ENCODE peak calls at places on chromosomes 3 and 15, in four cellular contexts. One of them, this sample, is unnamed.

GRCh38 chr3:171556574-171557145 is 96.5 kb upstream of the TNIK start:
- DNase-seq in GM12878: no peak
- DNase-seq in GM12891: no peak
- DNase-seq in K562: no peak
- DNase-seq in this sample: no peak

GRCh38 chr3:124558898-124559649 is 171.2 kb upstream of the UMPS start:
- DNase-seq in K562: no peak
- DNase-seq in GM12891: no peak
- DNase-seq in GM12878: no peak
- DNase-seq in this sample: no peak

GRCh38 chr3:183473969-183474368 is 45.5 kb upstream of the MCF2L2 start:
- DNase-seq in GM12878: no peak
- DNase-seq in K562: no peak
- DNase-seq in GM12891: no peak
- DNase-seq in this sample: no peak

GRCh38 chr3:140358696-140359095 is 319.2 kb upstream of the TRIM42 start:
- DNase-seq in GM12878: no peak
- DNase-seq in GM12891: no peak
- DNase-seq in K562: no peak
- DNase-seq in this sample: no peak

GRCh38 chr3:6099458-6100137 is 761.3 kb upstream of the GRM7 start:
- DNase-seq in GM12891: no peak
- DNase-seq in GM12878: no peak
- DNase-seq in K562: no peak
- DNase-seq in this sample: no peak

GRCh38 chr3:12503126-12503952 is 19.1 kb downstream of the TSEN2 start:
- DNase-seq in GM12891: no peak
- DNase-seq in GM12878: no peak
- DNase-seq in K562: no peak
- DNase-seq in this sample: peak

GRCh38 chr3:128588147-128588546 is 62.5 kb downstream of the RPN1 start:
- DNase-seq in K562: no peak
- DNase-seq in GM12878: no peak
- DNase-seq in GM12891: no peak
- DNase-seq in this sample: no peak

GRCh38 chr3:33062814-33063346 is 34.1 kb downstream of the GLB1 start:
- DNase-seq in GM12878: no peak
- DNase-seq in K562: no peak
- DNase-seq in GM12891: no peak
- DNase-seq in this sample: no peak

GRCh38 chr15:77568014-77568959 is 64.4 kb downstream of the LINGO1 start:
- DNase-seq in GM12878: no peak
- DNase-seq in K562: no peak
- DNase-seq in GM12891: no peak
- DNase-seq in this sample: no peak

GRCh38 chr3:174191380-174191779 is 667.8 kb upstream of the NAALADL2 start:
- DNase-seq in K562: no peak
- DNase-seq in GM12878: peak
- DNase-seq in GM12891: no peak
- DNase-seq in this sample: no peak

GRCh38 chr3:85007195-85008094 is 48.7 kb downstream of the CADM2 start:
- DNase-seq in GM12878: no peak
- DNase-seq in K562: no peak
- DNase-seq in GM12891: no peak
- DNase-seq in this sample: peak

GRCh38 chr15:81322708-81323253 is 1.2 kb downstream of the STARD5 start:
- DNase-seq in GM12878: no peak
- DNase-seq in K562: peak
- DNase-seq in GM12891: no peak
- DNase-seq in this sample: no peak
- TF ChIP-seq SPI1 in GM12878: no peak
- TF ChIP-seq SPI1 in K562: no peak
- TF ChIP-seq SPI1 in GM12891: no peak
- TF ChIP-seq SPI1 in this sample: no peak

GRCh38 chr3:116340680-116341216 is 104.5 kb downstream of the LSAMP start:
- DNase-seq in K562: no peak
- DNase-seq in GM12891: no peak
- DNase-seq in GM12878: no peak
- DNase-seq in this sample: no peak
- TF ChIP-seq SPI1 in K562: no peak
- TF ChIP-seq SPI1 in GM12891: no peak
- TF ChIP-seq SPI1 in GM12878: no peak
- TF ChIP-seq SPI1 in this sample: no peak

DNA sequence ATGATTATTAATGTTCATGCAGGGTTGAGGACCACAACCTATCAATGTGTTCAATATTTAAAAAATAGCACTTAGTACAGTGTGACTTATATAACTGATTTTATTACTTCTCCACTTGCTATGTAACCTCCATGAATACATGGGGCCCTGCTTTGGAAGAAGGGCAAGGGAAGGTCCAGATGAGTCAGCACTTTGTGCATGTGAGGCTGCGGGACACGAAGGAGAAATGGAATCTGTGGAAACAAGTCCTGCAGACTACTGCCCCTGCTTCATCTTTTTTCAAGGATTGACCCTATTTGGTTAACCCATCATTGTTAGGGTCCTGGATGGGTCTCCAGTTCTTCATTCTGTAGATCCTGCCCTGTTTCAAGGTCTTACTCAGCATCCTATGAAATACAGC is 1.6 kb downstream of the NXPE3 start:
- DNase-seq in K562: peak
- DNase-seq in GM12891: no peak
- DNase-seq in GM12878: no peak
- DNase-seq in this sample: no peak
- TF ChIP-seq SPI1 in K562: no peak
- TF ChIP-seq SPI1 in GM12891: no peak
- TF ChIP-seq SPI1 in GM12878: no peak
- TF ChIP-seq SPI1 in this sample: no peak

GRCh38 chr3:42613462-42613861 is 13.0 kb downstream of the NKTR start:
- DNase-seq in K562: no peak
- DNase-seq in GM12878: no peak
- DNase-seq in GM12891: no peak
- DNase-seq in this sample: no peak
- TF ChIP-seq SPI1 in K562: no peak
- TF ChIP-seq SPI1 in GM12878: no peak
- TF ChIP-seq SPI1 in GM12891: no peak
- TF ChIP-seq SPI1 in this sample: no peak

GRCh38 chr3:160781429-160781828 is 25.4 kb downstream of the PPM1L start:
- DNase-seq in GM12878: no peak
- DNase-seq in K562: no peak
- DNase-seq in GM12891: no peak
- DNase-seq in this sample: no peak

GRCh38 chr3:160780246-160780645 is 24.2 kb downstream of the PPM1L start:
- DNase-seq in GM12878: no peak
- DNase-seq in K562: no peak
- DNase-seq in GM12891: no peak
- DNase-seq in this sample: no peak

GRCh38 chr3:160784853-160785252 is 28.8 kb downstream of the PPM1L start:
- DNase-seq in GM12878: no peak
- DNase-seq in K562: no peak
- DNase-seq in GM12891: no peak
- DNase-seq in this sample: no peak
- TF ChIP-seq SPI1 in GM12878: no peak
- TF ChIP-seq SPI1 in K562: no peak
- TF ChIP-seq SPI1 in GM12891: no peak
- TF ChIP-seq SPI1 in this sample: no peak